ENCODE peak calls at places on chromosome 15, in four cellular contexts. G, Z, S and B are unnamed samples.

GRCh38 chr15:82572986-82573385 is 32.7 kb upstream of the RPS17 start:
- DNase-seq in G (no peak), Z (peak), S (no peak), B (no peak)

GRCh38 chr15:88450125-88450798 is 16.9 kb downstream of the MRPL46 start:
- DNase-seq in G (peak), Z (peak), S (no peak), B (peak)

GRCh38 chr15:29812384-29812694 is 9.9 kb downstream of the TJP1 start:
- DNase-seq in G (no peak), Z (no peak), S (no peak), B (no peak)

GRCh38 chr15:58608711-58609110 is 140.8 kb downstream of the ADAM10 start:
- DNase-seq in G (no peak), Z (no peak), S (no peak), B (no peak)

GRCh38 chr15:39833515-39833981 is 50.9 kb upstream of the FSIP1 start:
- DNase-seq in G (no peak), Z (no peak), S (no peak), B (no peak)

GRCh38 chr15:83733206-83733605 is 79.3 kb downstream of the ADAMTSL3 start:
- DNase-seq in G (no peak), Z (no peak), S (no peak), B (no peak)

GRCh38 chr15:59565299-59565698 is 46.3 kb upstream of the GCNT3 start:
- DNase-seq in G (no peak), Z (no peak), S (no peak), B (no peak)

GRCh38 chr15:32790352-32790999 is 72.7 kb downstream of the GREM1 start:
- DNase-seq in G (no peak), Z (no peak), S (no peak), B (no peak)

GRCh38 chr15:53869044-53869805 is 109.0 kb upstream of the UNC13C start:
- DNase-seq in G (no peak), Z (no peak), S (no peak), B (no peak)

GRCh38 chr15:88749699-88750098 is 53.5 kb upstream of the ACAN start:
- DNase-seq in G (no peak), Z (peak), S (no peak), B (no peak)

GRCh38 chr15:79924379-79924778 is 27.6 kb upstream of the MTHFS start:
- DNase-seq in G (no peak), Z (no peak), S (no peak), B (no peak)

GRCh38 chr15:20340331-20340811 is 201.2 kb downstream of the GOLGA6L6 start:
- DNase-seq in G (no peak), Z (peak), S (no peak), B (no peak)

GRCh38 chr15:36724901-36725300 is 145.5 kb downstream of the CDIN1 start:
- DNase-seq in G (no peak), Z (no peak), S (no peak), B (no peak)

GRCh38 chr15:80208758-80209734 is 43.0 kb downstream of the CTXND1 start:
- DNase-seq in G (no peak), Z (no peak), S (no peak), B (no peak)

GRCh38 chr15:82595766-82596165 is 51.4 kb downstream of the CPEB1 start:
- DNase-seq in G (no peak), Z (no peak), S (no peak), B (no peak)

GRCh38 chr15:98728811-98729160 is 80.4 kb downstream of the IGF1R start:
- DNase-seq in G (no peak), Z (no peak), S (no peak), B (no peak)

GRCh38 chr15:89749951-89750559 is 994 bp downstream of the MESP1 start:
- DNase-seq in G (no peak), Z (no peak), S (no peak), B (no peak)

GRCh38 chr15:91465696-91466095 is 365.6 kb downstream of the SV2B start:
- DNase-seq in G (no peak), Z (no peak), S (no peak), B (no peak)

GRCh38 chr15:100721758-100722550 is 119.6 kb downstream of the ASB7 start:
- DNase-seq in G (no peak), Z (no peak), S (no peak), B (peak)

GRCh38 chr15:90885432-90886290 is 1.4 kb downstream of the FES start:
- DNase-seq in G (peak), Z (peak), S (no peak), B (peak)

GRCh38 chr15:74429784-74430141 is 4.0 kb downstream of the SEMA7A start:
- DNase-seq in G (no peak), Z (no peak), S (no peak), B (no peak)

GRCh38 chr15:68400066-68400456 is 31.9 kb downstream of the ITGA11 start:
- DNase-seq in G (no peak), Z (no peak), S (no peak), B (no peak)

GRCh38 chr15:75076277-75076676 is 52.9 kb downstream of the PPCDC start:
- DNase-seq in G (no peak), Z (no peak), S (no peak), B (no peak)

GRCh38 chr15:31341036-31341435 is 14.4 kb downstream of the KLF13 start:
- DNase-seq in G (no peak), Z (no peak), S (no peak), B (no peak)

GRCh38 chr15:80836991-80837390 is 57.8 kb downstream of the CEMIP start:
- DNase-seq in G (no peak), Z (no peak), S (no peak), B (no peak)

GRCh38 chr15:90865702-90866101 is 2.7 kb upstream of the FURIN start:
- DNase-seq in G (no peak), Z (no peak), S (no peak), B (no peak)

GRCh38 chr15:74414603-74415338 is 19.0 kb downstream of the SEMA7A start:
- DNase-seq in G (no peak), Z (no peak), S (no peak), B (no peak)

GRCh38 chr15:66907826-66908502 is 157.4 kb upstream of the SMAD3 start:
- DNase-seq in G (no peak), Z (no peak), S (peak), B (peak)

GRCh38 chr15:63815796-63816533 is 17.8 kb downstream of the HERC1 start:
- DNase-seq in G (no peak), Z (no peak), S (no peak), B (no peak)
- TF ChIP-seq SPI1 in G (peak), Z (no peak), S (no peak), B (no peak)

DNA sequence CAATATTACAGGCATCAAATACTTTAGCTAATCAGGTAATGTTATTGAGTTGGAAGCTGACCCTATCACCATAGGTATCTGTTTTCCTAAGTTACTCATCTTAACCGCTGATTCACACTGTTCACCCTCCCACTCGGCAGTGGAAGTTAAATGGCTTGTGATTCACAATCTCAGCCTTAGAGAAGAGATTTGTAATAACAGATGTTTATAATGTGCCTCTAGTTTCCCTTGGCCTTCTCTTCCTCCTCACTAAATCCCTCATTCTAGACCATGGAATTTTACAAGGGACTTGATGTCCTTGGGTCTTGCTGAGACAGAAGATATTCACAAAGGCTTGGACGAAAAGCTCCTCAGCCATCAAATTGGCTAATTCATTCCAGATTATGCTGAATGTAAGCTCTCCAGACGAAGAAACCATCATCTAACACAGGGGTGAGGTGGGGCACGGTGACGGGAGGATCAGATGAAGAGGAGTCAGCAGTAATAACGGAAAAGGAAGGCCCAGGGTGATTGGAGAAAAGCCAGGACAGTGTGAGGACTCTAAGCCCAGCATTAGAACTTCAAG is 931.7 kb downstream of the MCTP2 start:
- DNase-seq in G (no peak), Z (no peak), S (no peak), B (no peak)
- TF ChIP-seq SPI1 in G (no peak), Z (no peak), S (no peak), B (no peak)

GRCh38 chr15:95325763-95326688 is 1004.5 kb upstream of the NR2F2 start:
- DNase-seq in G (no peak), Z (no peak), S (no peak), B (no peak)
- TF ChIP-seq SPI1 in G (no peak), Z (no peak), S (no peak), B (no peak)

DNA sequence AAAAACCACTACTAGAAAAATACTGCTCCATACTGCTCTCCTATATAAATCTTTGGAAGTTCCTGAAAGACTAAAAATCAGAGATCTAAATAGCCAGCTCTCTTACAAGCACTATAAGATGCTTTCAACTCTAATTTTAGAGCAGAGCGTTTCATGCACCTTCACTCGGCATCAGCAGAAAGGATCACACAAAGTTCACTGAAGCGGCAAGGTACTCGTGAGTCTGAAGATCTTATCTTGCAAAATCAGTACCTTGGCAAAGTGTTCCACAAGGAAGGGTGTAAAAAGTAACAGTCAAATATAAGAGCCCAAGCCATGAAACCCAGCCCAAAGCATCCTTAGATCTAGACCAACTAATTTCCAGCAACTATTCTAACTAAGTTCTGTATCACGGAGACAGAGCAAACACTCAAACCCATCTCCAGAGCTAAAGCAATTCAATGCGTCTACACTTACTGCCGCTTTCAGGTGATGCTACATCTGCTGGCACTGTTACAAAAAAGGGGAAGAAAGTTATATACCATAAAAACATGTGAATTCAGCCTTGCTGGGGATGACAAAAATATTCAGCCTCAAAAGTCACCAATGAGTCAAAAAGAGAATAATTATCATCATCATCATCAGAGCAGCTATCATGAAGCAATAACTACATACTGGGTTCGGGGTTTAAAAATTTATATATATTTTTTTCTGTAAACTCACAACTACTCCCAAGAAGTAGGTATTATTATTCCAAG is 16.3 kb downstream of the VPS39 start:
- DNase-seq in G (no peak), Z (no peak), S (peak), B (no peak)
- TF ChIP-seq SPI1 in G (no peak), Z (no peak), S (no peak), B (no peak)

GRCh38 chr15:65832549-65833364 is 36.5 kb upstream of the RAB11A start:
- DNase-seq in G (no peak), Z (peak), S (no peak), B (peak)

GRCh38 chr15:65834603-65835282 is 34.5 kb upstream of the RAB11A start:
- DNase-seq in G (no peak), Z (no peak), S (no peak), B (no peak)

GRCh38 chr15:65835452-65835851 is 33.8 kb upstream of the RAB11A start:
- DNase-seq in G (no peak), Z (no peak), S (no peak), B (no peak)

GRCh38 chr15:65836665-65837064 is 32.6 kb upstream of the RAB11A start:
- DNase-seq in G (no peak), Z (no peak), S (no peak), B (no peak)

GRCh38 chr15:65833501-65834220 is 35.6 kb upstream of the RAB11A start:
- DNase-seq in G (no peak), Z (no peak), S (no peak), B (peak)
- TF ChIP-seq SPI1 in G (no peak), Z (no peak), S (no peak), B (no peak)

GRCh38 chr15:51829360-51830278 is at the start of gene TMOD3:
- DNase-seq in G (peak), Z (peak), S (peak), B (peak)
- TF ChIP-seq SPI1 in G (peak), Z (peak), S (no peak), B (peak)

GRCh38 chr15:40855706-40856234 is 11.9 kb downstream of the SPINT1 start:
- DNase-seq in G (no peak), Z (no peak), S (no peak), B (no peak)

GRCh38 chr15:40853241-40853890 is 9.5 kb downstream of the SPINT1 start:
- DNase-seq in G (no peak), Z (no peak), S (no peak), B (no peak)

GRCh38 chr15:40856736-40857135 is 12.9 kb downstream of the SPINT1 start:
- DNase-seq in G (no peak), Z (no peak), S (no peak), B (no peak)

GRCh38 chr15:40852529-40852928 is 8.7 kb downstream of the SPINT1 start:
- DNase-seq in G (no peak), Z (no peak), S (no peak), B (no peak)

GRCh38 chr15:40854161-40854560 is 10.3 kb downstream of the SPINT1 start:
- DNase-seq in G (no peak), Z (no peak), S (no peak), B (no peak)
- TF ChIP-seq SPI1 in G (no peak), Z (no peak), S (no peak), B (no peak)